ENCODE peak calls at places on chromosomes 11 and 22, in eight cellular contexts. H, W, I, A, B, U, Y and M are unnamed samples.

GRCh38 chr22:48566741-48567140 is 1260.9 kb downstream of the BRD1 start:
- DNase-seq in B (no peak), I (no peak), U (no peak), H (no peak), W (no peak), A (no peak), Y (no peak), M (no peak)

GRCh38 chr11:76276773-76277155 is 70.5 kb upstream of the WNT11 start:
- DNase-seq in I (no peak), Y (no peak), B (no peak), A (no peak), H (no peak), W (no peak), U (no peak), M (no peak)

GRCh38 chr11:123060265-123061000 is 1.5 kb downstream of the HSPA8 start:
- DNase-seq in H (no peak), B (no peak), W (no peak), A (peak), U (no peak), Y (no peak), I (no peak), M (no peak)

GRCh38 chr11:17927643-17928343 is 85.1 kb downstream of the SERGEF start:
- DNase-seq in B (no peak), Y (no peak), I (no peak), A (no peak), H (no peak), U (no peak), W (no peak), M (peak)

GRCh38 chr11:2884424-2884815 is 1.2 kb downstream of the CDKN1C start:
- DNase-seq in H (peak), A (peak), U (peak), Y (no peak), W (no peak), B (no peak), I (peak), M (no peak)

GRCh38 chr11:20599424-20600346 is at the start of gene SLC6A5:
- DNase-seq in A (no peak), Y (peak), H (no peak), B (no peak), W (peak), U (no peak), I (no peak), M (no peak)

GRCh38 chr22:41931701-41932269 is 5.2 kb upstream of the TNFRSF13C start:
- DNase-seq in B (peak), Y (no peak), W (no peak), U (no peak), H (no peak), I (no peak), A (no peak), M (no peak)

GRCh38 chr11:44765026-44765595 is 38.3 kb downstream of the TSPAN18 start:
- DNase-seq in Y (no peak), B (no peak), W (no peak), U (no peak), H (peak), A (no peak), I (no peak), M (no peak)

GRCh38 chr11:78429209-78429608 is 11.6 kb upstream of the GAB2 start:
- DNase-seq in Y (no peak), B (no peak), A (no peak), W (no peak), H (no peak), I (no peak), U (no peak), M (no peak)

GRCh38 chr22:20205964-20206708 is 55.3 kb upstream of the CCDC188 start:
- DNase-seq in Y (no peak), W (peak), A (peak), I (peak), H (peak), U (no peak), B (peak), M (no peak)

GRCh38 chr11:66113132-66113856 is 43.2 kb downstream of the PACS1 start:
- DNase-seq in U (no peak), I (no peak), W (peak), H (no peak), A (no peak), B (no peak), Y (no peak), M (no peak)

GRCh38 chr11:117999354-117999993 is 13.3 kb downstream of the IL10RA start:
- DNase-seq in W (no peak), A (no peak), H (no peak), Y (no peak), U (peak), B (no peak), I (no peak), M (no peak)

GRCh38 chr11:130040281-130040940 is 29.3 kb upstream of the APLP2 start:
- DNase-seq in Y (no peak), W (no peak), A (no peak), B (no peak), I (no peak), H (no peak), U (peak), M (no peak)

GRCh38 chr11:100870138-100870537 is 183.1 kb downstream of the ARHGAP42 start:
- DNase-seq in A (no peak), B (no peak), Y (no peak), U (no peak), W (no peak), I (no peak), H (no peak), M (no peak)

GRCh38 chr11:45885274-45885920 is at the start of gene MAPK8IP1:
- DNase-seq in W (peak), A (peak), U (peak), B (no peak), I (peak), Y (peak), H (no peak), M (no peak)

GRCh38 chr11:69943066-69943465 is 123.8 kb upstream of the FGF3 start:
- DNase-seq in W (peak), A (no peak), I (no peak), Y (no peak), U (no peak), H (peak), B (no peak), M (no peak)

GRCh38 chr22:33606495-33606894 is 313.8 kb downstream of the LARGE1 start:
- DNase-seq in A (no peak), Y (no peak), I (no peak), U (no peak), B (no peak), W (no peak), H (no peak), M (no peak)

GRCh38 chr11:22734628-22735345 is 68.4 kb downstream of the GAS2 start:
- DNase-seq in Y (no peak), W (no peak), U (no peak), B (no peak), I (no peak), H (no peak), A (no peak), M (no peak)

GRCh38 chr11:128207861-128208321 is 379.5 kb downstream of the ETS1 start:
- DNase-seq in W (peak), Y (no peak), I (no peak), H (no peak), A (no peak), U (no peak), B (no peak), M (no peak)

GRCh38 chr11:64842366-64842759 is 2.1 kb downstream of the CDC42BPG start:
- DNase-seq in W (no peak), I (no peak), U (no peak), B (no peak), Y (no peak), A (no peak), H (no peak), M (no peak)

GRCh38 chr22:28410050-28410816 is 269.4 kb downstream of the TTC28 start:
- DNase-seq in A (no peak), U (no peak), H (no peak), W (no peak), I (no peak), Y (no peak), B (no peak), M (no peak)

GRCh38 chr11:32121012-32121411 is 30.1 kb downstream of the RCN1 start:
- DNase-seq in U (no peak), I (no peak), Y (no peak), B (no peak), W (no peak), H (no peak), A (no peak), M (peak)

GRCh38 chr11:36375348-36376314 is 79.5 kb downstream of the PRR5L start:
- DNase-seq in I (peak), Y (no peak), U (peak), W (no peak), B (no peak), H (no peak), A (no peak), M (no peak)

GRCh38 chr11:119518746-119519382 is 95.9 kb upstream of the THY1 start:
- DNase-seq in U (no peak), A (no peak), I (peak), Y (peak), W (no peak), B (no peak), H (no peak), M (no peak)

GRCh38 chr11:93444671-93445073 is 98.5 kb downstream of the SMCO4 start:
- DNase-seq in W (no peak), U (peak), B (no peak), A (no peak), H (no peak), Y (peak), I (peak), M (no peak)

GRCh38 chr11:36122715-36123114 is 166.5 kb downstream of the COMMD9 start:
- DNase-seq in H (no peak), U (no peak), Y (no peak), A (no peak), B (no peak), W (no peak), I (no peak), M (no peak)

GRCh38 chr11:123357990-123358827 is 71.9 kb upstream of the GRAMD1B start:
- DNase-seq in B (peak), A (peak), Y (no peak), U (peak), W (peak), H (no peak), I (peak), M (no peak)

GRCh38 chr11:2932850-2933251 is 3.6 kb upstream of the PHLDA2 start:
- DNase-seq in I (no peak), B (no peak), Y (no peak), H (peak), A (no peak), W (no peak), U (peak), M (no peak)

GRCh38 chr22:42343551-42344081 is 73.2 kb upstream of the TCF20 start:
- DNase-seq in I (peak), U (no peak), H (no peak), W (no peak), Y (no peak), A (no peak), B (no peak), M (no peak)

GRCh38 chr11:71947498-71947897 is 18.7 kb downstream of the RNF121 start:
- DNase-seq in U (no peak), B (no peak), W (peak), H (no peak), I (no peak), Y (no peak), A (no peak), M (no peak)

GRCh38 chr11:82752801-82753200 is 19.1 kb upstream of the FAM181B start:
- DNase-seq in W (no peak), H (no peak), B (no peak), Y (no peak), I (no peak), A (no peak), U (no peak), M (no peak)

GRCh38 chr11:82747471-82747870 is 13.8 kb upstream of the FAM181B start:
- DNase-seq in A (no peak), U (no peak), Y (no peak), H (no peak), I (no peak), B (no peak), W (no peak), M (no peak)

GRCh38 chr11:82754410-82754809 is 20.7 kb upstream of the FAM181B start:
- DNase-seq in Y (no peak), A (no peak), H (no peak), B (no peak), W (no peak), I (no peak), U (no peak), M (no peak)

GRCh38 chr11:82750643-82751139 is 17.0 kb upstream of the FAM181B start:
- DNase-seq in A (no peak), H (no peak), W (no peak), I (no peak), B (no peak), Y (no peak), U (no peak), M (no peak)
- TF ChIP-seq EP300 in A (no peak), H (no peak), W (no peak), I (no peak), B (no peak), Y (no peak), U (no peak), M (no peak)

GRCh38 chr22:38148252-38148651 is 33.4 kb downstream of the PLA2G6 start:
- DNase-seq in I (peak), Y (no peak), A (no peak), H (peak), U (no peak), W (no peak), B (no peak), M (no peak)
- TF ChIP-seq EP300 in I (no peak), Y (no peak), A (no peak), H (no peak), U (no peak), W (no peak), B (no peak), M (no peak)

DNA sequence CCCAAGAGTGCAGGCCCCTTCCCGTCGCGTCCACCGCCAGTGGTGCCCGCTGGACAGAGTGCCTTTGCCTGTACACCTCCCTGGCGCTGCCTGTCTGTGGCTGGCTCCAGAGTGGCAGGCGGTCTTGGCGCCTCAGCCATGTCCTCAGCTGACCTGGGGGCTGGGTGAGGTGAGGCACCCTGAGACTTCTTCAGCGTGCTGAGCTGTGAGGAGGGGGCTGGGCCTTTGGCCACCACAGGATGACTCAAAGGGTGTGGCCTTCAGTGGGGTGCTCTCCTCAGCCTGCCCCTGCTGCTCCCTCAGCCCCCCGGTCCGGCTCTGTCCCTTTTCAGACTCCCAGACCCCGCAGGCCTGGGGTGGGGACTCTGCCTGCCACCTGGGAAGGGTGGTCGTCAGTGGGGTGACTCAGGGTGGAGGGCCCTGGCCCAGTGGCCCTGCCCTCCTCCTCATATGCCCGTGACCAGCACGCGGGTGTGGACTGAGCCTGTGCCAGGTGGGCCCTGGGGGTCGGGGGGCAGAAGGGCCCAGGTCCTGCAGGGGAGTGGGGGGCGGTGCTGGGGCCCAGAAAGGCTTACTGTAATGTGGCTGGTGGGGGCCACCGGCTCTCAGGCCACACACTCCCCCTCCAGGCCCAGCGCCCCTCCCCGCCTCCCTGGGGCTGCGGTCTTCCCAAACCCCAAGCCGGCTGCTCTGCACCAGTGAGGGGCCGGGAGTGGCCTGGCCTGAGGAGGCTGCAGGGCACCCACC is 15.9 kb downstream of the CRELD2 start:
- DNase-seq in A (peak), U (peak), B (no peak), W (no peak), H (peak), I (peak), Y (no peak), M (no peak)
- TF ChIP-seq EP300 in A (no peak), U (no peak), B (no peak), W (no peak), H (no peak), I (no peak), Y (no peak), M (no peak)

DNA sequence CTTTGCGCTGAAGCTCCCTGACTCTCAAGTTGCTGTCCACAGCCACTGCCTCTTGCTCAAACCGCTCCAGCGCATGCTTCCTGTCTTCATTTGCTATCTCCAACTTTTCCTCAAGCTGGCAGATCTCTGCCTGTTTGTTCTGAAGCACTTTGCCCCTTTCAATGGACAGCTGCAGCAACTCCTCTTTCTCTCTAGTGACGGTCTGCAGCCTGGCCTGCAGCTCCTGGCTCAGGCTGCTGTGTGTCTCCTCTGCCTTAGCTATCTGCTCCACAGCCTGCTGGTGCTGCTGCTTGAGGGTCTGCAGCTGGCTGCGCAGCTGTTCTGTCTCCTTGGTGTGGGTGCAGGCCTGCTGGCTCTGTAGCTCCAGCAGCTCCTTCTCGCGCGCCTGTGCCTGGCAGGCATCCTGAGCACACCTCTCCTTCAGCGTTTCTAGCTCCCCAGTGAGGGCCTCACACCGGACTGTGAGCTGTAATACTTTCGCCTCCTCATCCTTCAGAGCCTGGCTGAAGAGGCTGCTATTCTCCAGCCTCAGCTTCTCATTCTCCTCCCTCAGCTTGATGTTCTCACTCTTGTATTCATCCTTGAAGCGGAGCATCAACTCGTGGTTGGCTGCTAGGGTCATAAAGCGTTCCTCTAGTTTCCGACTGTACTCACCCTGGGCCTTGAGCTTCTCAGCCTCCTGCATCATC is 720 bp downstream of the CCDC89 start:
- DNase-seq in H (peak), I (peak), W (no peak), Y (no peak), B (no peak), A (no peak), U (peak), M (no peak)
- TF ChIP-seq EP300 in H (no peak), I (no peak), W (no peak), Y (no peak), B (no peak), A (no peak), U (no peak), M (no peak)

GRCh38 chr22:39136317-39136716 is 16.2 kb downstream of the CBX7 start:
- DNase-seq in W (no peak), H (peak), U (no peak), I (no peak), A (no peak), Y (no peak), B (no peak), M (no peak)
- TF ChIP-seq EP300 in W (no peak), H (no peak), U (no peak), I (no peak), A (no peak), Y (no peak), B (no peak), M (no peak)

DNA sequence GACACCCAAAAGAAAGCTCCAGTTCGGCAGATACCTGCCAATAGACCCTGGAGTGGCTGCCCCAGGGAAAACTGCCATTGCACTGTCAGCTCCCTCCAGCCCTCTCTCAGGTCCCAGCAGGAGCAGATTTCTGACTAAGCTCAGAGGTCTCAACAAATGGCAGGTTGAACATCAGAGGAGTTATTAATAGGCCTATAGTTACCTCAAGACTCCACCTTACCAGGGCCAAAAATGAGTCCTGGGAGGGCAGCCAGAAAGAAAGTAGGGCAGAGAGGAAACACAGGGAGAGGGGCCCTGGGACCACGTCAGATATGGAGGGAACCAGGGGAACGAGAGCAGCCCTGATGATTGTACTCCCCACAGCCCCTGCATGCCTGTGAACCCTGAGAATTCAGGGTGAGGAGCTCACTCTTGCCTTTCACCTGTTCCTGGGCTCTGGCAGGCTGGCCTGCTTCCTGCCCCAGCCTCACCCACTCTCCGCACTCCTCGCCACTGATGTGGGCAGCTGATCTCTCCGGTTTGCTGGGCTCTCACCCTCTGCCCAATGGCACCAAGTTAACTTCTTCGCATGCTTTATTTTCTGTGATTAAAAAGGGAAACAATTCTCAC is 4.3 kb upstream of the RGL4 start:
- DNase-seq in W (no peak), B (no peak), H (no peak), U (no peak), Y (no peak), A (no peak), I (no peak), M (no peak)
- TF ChIP-seq EP300 in W (no peak), B (no peak), H (no peak), U (no peak), Y (no peak), A (no peak), I (no peak), M (no peak)